ENCODE peak calls at places on chromosomes 4 and X, in seven cellular contexts. W is activated CD4-positive, alpha-beta T cell treated with anti-CD3 and anti-CD28 coated beads, Interleukin-2, amount 50 U/mL, for 4 hours; U is globus pallidus; D is HuH-7.5; L is AG10803; H is left kidney; B is stimulated activated CD8-positive, alpha-beta memory T cell treated with anti-CD3 and anti-CD28 coated beads, Interleukin-4, amount 100 ng/mL, for 24 hours. Z is an unnamed sample.

GRCh38 chrX:103215037-103215767 is at the start of gene BEX4:
- DNase-seq in W (peak; percentile 77), U (peak; percentile 84), D (peak; percentile 62), L (peak; percentile 56), H (peak; percentile 93), B (peak; percentile 65), Z (no peak)

GRCh38 chr4:164659765-164660164 is 94.2 kb upstream of the SMIM31 start:
- DNase-seq in W (no peak), U (no peak), D (no peak), L (no peak), H (no peak), B (no peak), Z (no peak)

GRCh38 chrX:123818243-123818642 is 41.6 kb upstream of the XIAP start:
- DNase-seq in W (no peak), U (no peak), D (no peak), L (peak; percentile 58), H (no peak), B (no peak), Z (no peak)

GRCh38 chr4:129248621-129249020 is 152.7 kb downstream of the C4orf33 start:
- DNase-seq in W (no peak), U (no peak), D (no peak), L (no peak), H (peak; percentile 37), B (no peak), Z (no peak)

GRCh38 chr4:65399131-65399530 is 271.2 kb downstream of the EPHA5 start:
- DNase-seq in W (no peak), U (no peak), D (no peak), L (no peak), H (no peak), B (no peak), Z (no peak)

GRCh38 chr4:101835121-101835904 is 44.8 kb downstream of the BANK1 start:
- DNase-seq in W (no peak), U (peak; percentile 49), D (peak; percentile 14), L (peak; percentile 59), H (peak; percentile 16), B (no peak), Z (no peak)

GRCh38 chr4:141899103-141899502 is 262.7 kb downstream of the IL15 start:
- DNase-seq in W (no peak), U (no peak), D (no peak), L (peak; percentile 37), H (peak; percentile 39), B (no peak), Z (no peak)

GRCh38 chr4:10061650-10062415 is 40.5 kb upstream of the SLC2A9 start:
- DNase-seq in W (no peak), U (no peak), D (no peak), L (peak; percentile 32), H (no peak), B (no peak), Z (no peak)

GRCh38 chr4:73870778-73871177 is 1.6 kb downstream of the CXCL1 start:
- DNase-seq in W (no peak), U (no peak), D (no peak), L (peak; percentile 56), H (no peak), B (no peak), Z (no peak)

GRCh38 chrX:13109811-13110210 is 65.4 kb upstream of the FAM9C start:
- DNase-seq in W (no peak), U (no peak), D (no peak), L (no peak), H (no peak), B (no peak), Z (no peak)

GRCh38 chrX:65744965-65745364 is 77.5 kb downstream of the MSN start:
- DNase-seq in W (no peak), U (no peak), D (no peak), L (peak; percentile 44), H (no peak), B (no peak), Z (no peak)

GRCh38 chr4:33302298-33302697 is 2582.1 kb downstream of the PCDH7 start:
- DNase-seq in W (no peak), U (no peak), D (no peak), L (no peak), H (no peak), B (no peak), Z (no peak)

GRCh38 chr4:177596035-177596434 is 153.8 kb upstream of the AGA start:
- DNase-seq in W (peak; percentile 4), U (peak; percentile 14), D (no peak), L (peak; percentile 61), H (peak; percentile 1), B (peak; percentile 12), Z (peak; percentile 59)

GRCh38 chr4:148071009-148071408 is 339.1 kb downstream of the ARHGAP10 start:
- DNase-seq in W (no peak), U (no peak), D (no peak), L (no peak), H (peak; percentile 66), B (no peak), Z (no peak)

GRCh38 chr4:121208571-121208970 is 44.5 kb upstream of the TNIP3 start:
- DNase-seq in W (no peak), U (no peak), D (no peak), L (no peak), H (no peak), B (no peak), Z (no peak)

GRCh38 chr4:182449186-182449880 is 206.1 kb downstream of the TENM3 start:
- DNase-seq in W (no peak), U (peak; percentile 24), D (no peak), L (no peak), H (peak; percentile 91), B (no peak), Z (no peak)

GRCh38 chrX:73398185-73398914 is 48.5 kb upstream of the CDX4 start:
- DNase-seq in W (no peak), U (no peak), D (no peak), L (no peak), H (no peak), B (no peak), Z (no peak)

GRCh38 chr4:173252024-173252935 is 81.9 kb downstream of the HMGB2 start:
- DNase-seq in W (no peak), U (peak; percentile 37), D (no peak), L (peak; percentile 94), H (peak; percentile 94), B (no peak), Z (no peak)

GRCh38 chrX:11329016-11329415 is 35.8 kb downstream of the AMELX start:
- DNase-seq in W (no peak), U (no peak), D (no peak), L (no peak), H (no peak), B (no peak), Z (no peak)

GRCh38 chr4:150209140-150209829 is 131.0 kb downstream of the DCLK2 start:
- DNase-seq in W (no peak), U (no peak), D (peak; percentile 33), L (peak; percentile 64), H (peak; percentile 78), B (no peak), Z (peak; percentile 6)

GRCh38 chr4:186032259-186032658 is 36.7 kb upstream of the TLR3 start:
- DNase-seq in W (no peak), U (no peak), D (no peak), L (no peak), H (peak; percentile 21), B (no peak), Z (no peak)

GRCh38 chrX:135295238-135295943 is 13.9 kb upstream of the ETDC start:
- DNase-seq in W (peak; percentile 59), U (peak; percentile 43), D (no peak), L (peak; percentile 3), H (peak; percentile 86), B (peak; percentile 33), Z (no peak)

GRCh38 chr4:48698029-48698901 is 81.8 kb downstream of the FRYL start:
- DNase-seq in W (no peak), U (no peak), D (no peak), L (peak; percentile 86), H (peak; percentile 31), B (no peak), Z (no peak)

GRCh38 chrX:65502618-65503017 is 32.0 kb downstream of the LAS1L start:
- DNase-seq in W (no peak), U (no peak), D (no peak), L (no peak), H (no peak), B (no peak), Z (no peak)

GRCh38 chr4:7124643-7125442 is 57.0 kb upstream of the GRPEL1 start:
- DNase-seq in W (no peak), U (no peak), D (no peak), L (peak; percentile 80), H (peak; percentile 83), B (no peak), Z (no peak)

GRCh38 chr4:55078987-55079386 is 46.4 kb downstream of the KDR start:
- DNase-seq in W (no peak), U (no peak), D (no peak), L (peak; percentile 81), H (no peak), B (no peak), Z (no peak)

GRCh38 chr4:164572877-164573279 is 181.1 kb upstream of the SMIM31 start:
- DNase-seq in W (no peak), U (no peak), D (no peak), L (no peak), H (no peak), B (no peak), Z (no peak)

GRCh38 chrX:124981420-124981819 is 338.3 kb upstream of the TEX13C start:
- DNase-seq in W (no peak), U (no peak), D (no peak), L (no peak), H (no peak), B (no peak), Z (no peak)

GRCh38 chr4:1479454-1479853 is 73.2 kb upstream of the NKX1-1 start:
- DNase-seq in W (no peak), U (no peak), D (no peak), L (no peak), H (no peak), B (no peak), Z (no peak)

GRCh38 chrX:150842198-150842553 is 56.3 kb downstream of the CD99L2 start:
- DNase-seq in W (no peak), U (no peak), D (no peak), L (no peak), H (no peak), B (no peak), Z (no peak)

GRCh38 chr4:120215350-120215749 is 148.7 kb upstream of the MAD2L1 start:
- DNase-seq in W (no peak), U (no peak), D (no peak), L (no peak), H (no peak), B (no peak), Z (no peak)

GRCh38 chr4:160202802-160203201 is 1099.9 kb downstream of the RAPGEF2 start:
- DNase-seq in W (no peak), U (no peak), D (no peak), L (no peak), H (no peak), B (no peak), Z (no peak)

GRCh38 chr4:7402526-7402925 is 32.2 kb downstream of the PSAPL1 start:
- DNase-seq in W (no peak), U (no peak), D (no peak), L (no peak), H (no peak), B (no peak), Z (no peak)

GRCh38 chr4:82293304-82293703 is 80.5 kb downstream of the HNRNPD start:
- DNase-seq in W (no peak), U (no peak), D (no peak), L (no peak), H (no peak), B (no peak), Z (no peak)

GRCh38 chr4:71406459-71406963 is 67.7 kb downstream of the SLC4A4 start:
- DNase-seq in W (no peak), U (no peak), D (no peak), L (peak; percentile 46), H (no peak), B (no peak), Z (no peak)

GRCh38 chr4:88613417-88613875 is 21.2 kb downstream of the HERC3 start:
- DNase-seq in W (no peak), U (no peak), D (no peak), L (no peak), H (peak; percentile 83), B (no peak), Z (no peak)

GRCh38 chr4:116668190-116668589 is 417.2 kb downstream of the TRAM1L1 start:
- DNase-seq in W (no peak), U (no peak), D (no peak), L (no peak), H (no peak), B (no peak), Z (no peak)

GRCh38 chr4:23070848-23071570 is 378.3 kb downstream of the GBA3 start:
- DNase-seq in W (no peak), U (no peak), D (no peak), L (no peak), H (no peak), B (no peak), Z (no peak)